ENCODE peak calls at places on chromosomes 4 and X, in nine cellular contexts. Q is cardiac muscle cell, L is endodermal cell, O is fibroblast of mammary gland, W is AG09309, I is bronchial epithelial cell, F is fibroblast of the aortic adventitia, D is dorsolateral prefrontal cortex, B is endothelial cell of umbilical vein. Z is an unnamed sample.

GRCh38 chrX:153519569-153520285 is 2.3 kb downstream of the ATP2B3 start:
- DNase-seq in Q (no peak), L (no peak), O (peak; percentile 51), W (no peak), I (no peak), F (peak; percentile 37), D (no peak), B (no peak), Z (no peak)

GRCh38 chrX:88789825-88790224 is 42.8 kb downstream of the CPXCR1 start:
- DNase-seq in Q (no peak), L (no peak), O (no peak), W (no peak), I (no peak), F (no peak), D (no peak), B (no peak), Z (no peak)

GRCh38 chr4:116015549-116015948 is 902.1 kb upstream of the NDST4 start:
- DNase-seq in Q (no peak), L (no peak), O (no peak), W (no peak), I (no peak), F (no peak), D (no peak), B (no peak), Z (no peak)

GRCh38 chr4:185328586-185328985 is 67.1 kb downstream of the LRP2BP start:
- DNase-seq in Q (no peak), L (no peak), O (no peak), W (no peak), I (no peak), F (no peak), D (no peak), B (no peak), Z (no peak)

GRCh38 chr4:575281-576141 is 584 bp downstream of the TMEM271 start:
- DNase-seq in Q (peak; percentile 92), L (peak; percentile 93), O (peak; percentile 57), W (peak; percentile 2), I (peak; percentile 68), F (peak; percentile 48), D (peak; percentile 23), B (peak; percentile 24), Z (no peak)

GRCh38 chrX:96684339-96685204 is at the start of gene DIAPH2:
- DNase-seq in Q (peak; percentile 89), L (peak; percentile 95), O (peak; percentile 78), W (peak; percentile 31), I (peak; percentile 64), F (peak; percentile 77), D (peak; percentile 66), B (peak; percentile 76), Z (peak; percentile 8)

GRCh38 chr4:82043809-82044137 is 330.0 kb downstream of the HNRNPD start:
- DNase-seq in Q (no peak), L (no peak), O (no peak), W (no peak), I (no peak), F (no peak), D (no peak), B (no peak), Z (no peak)

GRCh38 chr4:155960522-155960921 is 6.9 kb upstream of the CTSO start:
- DNase-seq in Q (no peak), L (no peak), O (peak; percentile 96), W (no peak), I (peak; percentile 80), F (peak; percentile 52), D (no peak), B (no peak), Z (no peak)

GRCh38 chr4:71004281-71004851 is 10.9 kb downstream of the DCK start:
- DNase-seq in Q (peak; percentile 62), L (peak; percentile 71), O (no peak), W (no peak), I (no peak), F (no peak), D (no peak), B (no peak), Z (peak; percentile 41)

GRCh38 chrX:136146614-136147319 is 566 bp upstream of the FHL1 start:
- DNase-seq in Q (peak; percentile 49), L (peak; percentile 57), O (no peak), W (no peak), I (no peak), F (no peak), D (peak; percentile 30), B (peak; percentile 30), Z (peak; percentile 58)

GRCh38 chrX:124211312-124211942 is 121.0 kb upstream of the TEX13D start:
- DNase-seq in Q (peak; percentile 44), L (peak; percentile 54), O (peak; percentile 30), W (no peak), I (peak; percentile 46), F (peak; percentile 8), D (no peak), B (peak; percentile 12), Z (no peak)

GRCh38 chr4:145481942-145482208 is 222 bp downstream of the SMAD1 start:
- DNase-seq in Q (no peak), L (no peak), O (no peak), W (no peak), I (no peak), F (no peak), D (no peak), B (no peak), Z (no peak)

GRCh38 chr4:37599092-37599800 is 86.9 kb downstream of the RELL1 start:
- DNase-seq in Q (no peak), L (no peak), O (no peak), W (no peak), I (no peak), F (no peak), D (no peak), B (no peak), Z (no peak)

GRCh38 chrX:46757593-46757992 is 1.3 kb downstream of the SLC9A7 start:
- DNase-seq in Q (no peak), L (no peak), O (peak; percentile 50), W (no peak), I (peak; percentile 8), F (no peak), D (no peak), B (peak; percentile 28), Z (no peak)

GRCh38 chrX:49877397-49878101 is 1.7 kb upstream of the USP27X start:
- DNase-seq in Q (no peak), L (no peak), O (no peak), W (no peak), I (no peak), F (no peak), D (no peak), B (no peak), Z (no peak)

GRCh38 chr4:24915121-24915922 is 2.5 kb upstream of the CCDC149 start:
- DNase-seq in Q (peak; percentile 46), L (peak; percentile 70), O (no peak), W (no peak), I (no peak), F (no peak), D (no peak), B (peak; percentile 20), Z (no peak)

GRCh38 chr4:24913099-24913445 is 230 bp upstream of the CCDC149 start:
- DNase-seq in Q (no peak), L (no peak), O (no peak), W (no peak), I (no peak), F (peak; percentile 26), D (no peak), B (no peak), Z (no peak)

GRCh38 chr4:24910504-24910903 is 2.3 kb downstream of the CCDC149 start:
- DNase-seq in Q (no peak), L (no peak), O (peak; percentile 88), W (peak; percentile 60), I (peak; percentile 22), F (peak; percentile 41), D (no peak), B (no peak), Z (no peak)

GRCh38 chr4:24914460-24914859 is 1.6 kb upstream of the CCDC149 start:
- DNase-seq in Q (no peak), L (no peak), O (peak; percentile 44), W (no peak), I (peak; percentile 25), F (no peak), D (no peak), B (no peak), Z (no peak)

GRCh38 chr4:24912252-24913098 is at the start of gene CCDC149:
- DNase-seq in Q (peak; percentile 83), L (peak; percentile 92), O (peak; percentile 41), W (no peak), I (peak; percentile 49), F (peak; percentile 50), D (no peak), B (peak; percentile 43), Z (peak; percentile 61)
- TF ChIP-seq CTCF in Q (no peak), L (peak; percentile 37), O (no peak), W (no peak), I (no peak), F (no peak), D (no peak), B (no peak), Z (no peak)

GRCh38 chr4:183722738-183723560 is 63.9 kb downstream of the TRAPPC11 start:
- DNase-seq in Q (peak; percentile 67), L (peak; percentile 90), O (peak; percentile 4), W (no peak), I (peak; percentile 26), F (peak; percentile 19), D (no peak), B (peak; percentile 33), Z (peak; percentile 51)
- H3K4me3 ChIP-seq in Q (peak overlapping the region; percentile 30), L (peak overlapping the region; percentile 70), O (peak overlapping the region; percentile 40), W (peak overlapping the region; percentile 42), I (peak overlapping the region; percentile 36), F (peak overlapping the region; percentile 60), D (peak overlapping the region; percentile 69), B (peak overlapping the region; percentile 44), Z (peak overlapping the region; percentile 52)

DNA sequence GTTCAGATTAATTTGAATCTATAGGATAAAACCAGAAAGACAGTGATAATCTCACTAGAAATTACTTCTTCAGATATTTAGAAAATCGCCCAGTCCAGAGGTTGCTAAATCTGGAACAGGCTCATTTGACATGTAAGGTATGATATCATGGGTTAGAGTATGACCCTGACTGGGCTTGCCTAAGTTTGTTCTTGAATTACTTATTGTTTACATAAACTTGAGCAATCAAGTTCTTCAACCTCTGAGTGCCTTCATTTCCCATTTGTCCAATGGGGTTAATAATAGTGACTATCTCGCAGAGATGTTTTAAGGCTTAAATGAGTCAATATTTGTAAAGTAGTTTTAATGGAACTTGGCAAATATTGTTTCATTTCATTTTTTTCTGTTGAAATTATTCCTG is 1947.6 kb upstream of the IGFBP7 start:
- DNase-seq in Q (no peak), L (no peak), O (no peak), W (no peak), I (peak; percentile 71), F (no peak), D (no peak), B (no peak), Z (no peak)
- TF ChIP-seq CTCF in Q (no peak), L (no peak), O (no peak), W (no peak), I (no peak), F (no peak), D (no peak), B (no peak), Z (no peak)

DNA sequence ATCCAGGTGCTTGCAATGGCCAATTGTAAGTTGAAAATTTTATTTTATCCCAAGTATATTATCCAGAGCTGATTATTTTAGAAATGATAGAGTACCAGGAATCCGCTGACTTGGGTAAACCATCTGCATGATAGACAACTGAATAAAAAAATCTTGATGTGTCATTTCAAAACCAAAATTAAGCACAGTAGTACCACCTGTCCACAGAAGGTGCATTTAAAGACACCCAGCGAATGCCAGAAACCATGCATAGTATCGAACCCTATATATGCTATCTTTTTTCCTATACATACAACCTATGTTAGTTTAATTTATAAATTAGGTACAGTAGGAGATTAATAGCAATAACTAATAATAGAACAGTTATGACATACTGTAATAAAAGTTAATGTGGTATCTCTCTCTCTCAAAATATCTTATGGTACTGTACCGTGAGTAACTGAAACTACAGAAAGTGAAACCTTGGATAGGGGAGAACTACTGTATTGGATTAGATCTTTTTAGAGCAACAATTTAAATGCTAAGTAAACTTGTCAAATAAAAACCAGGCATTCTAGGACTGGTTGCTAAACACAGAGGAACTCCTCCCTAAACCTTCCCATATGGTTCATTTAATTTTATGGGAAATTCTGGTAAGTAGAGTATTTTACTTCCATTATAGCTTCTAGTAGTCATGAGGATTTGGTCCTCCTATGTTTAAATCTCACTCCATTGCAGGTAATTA is 6.3 kb downstream of the NEIL3 start:
- DNase-seq in Q (no peak), L (no peak), O (no peak), W (no peak), I (no peak), F (peak; percentile 43), D (no peak), B (no peak), Z (no peak)
- H3K4me3 ChIP-seq in Q (no peak overlapping the region), L (no peak overlapping the region), O (no peak overlapping the region), W (no peak overlapping the region), I (no peak overlapping the region), F (peak overlapping the region; percentile 44), D (no peak overlapping the region), B (no peak overlapping the region), Z (no peak overlapping the region)

Z was measured in BE2C.